ENCODE peak calls at places on chromosomes 12 and 14, in seven cellular contexts. N is mucosa of gallbladder, U is left cardiac atrium, E is skeletal muscle cell, L is NCI-H2081, Z is activated gamma-delta T cell treated with Interleukin-2 at 50 U/mL for 16 hours, O is HFFc6. P is an unnamed sample.

GRCh38 chr12:128867466-128867865 is 14.2 kb downstream of the GLT1D1 start:
- DNase-seq in E (no peak), Z (no peak), N (no peak), L (no peak), O (no peak), U (no peak), P (no peak)

GRCh38 chr14:57089901-57090300 is 178.8 kb downstream of the EXOC5 start:
- DNase-seq in O (no peak), L (peak; percentile 93), N (no peak), Z (no peak), E (no peak), U (no peak), P (no peak)

GRCh38 chr14:52790011-52790755 is 1.2 kb downstream of the GNPNAT1 start:
- DNase-seq in Z (no peak), O (no peak), L (no peak), N (no peak), U (no peak), E (no peak), P (peak; percentile 61)

GRCh38 chr12:92898755-92899154 is 30.3 kb downstream of the EEA1 start:
- DNase-seq in L (no peak), E (peak; percentile 6), N (no peak), Z (no peak), O (peak; percentile 10), U (no peak), P (no peak)

GRCh38 chr14:64942531-64943111 is at the start of gene GPX2:
- DNase-seq in L (peak; percentile 97), U (no peak), N (peak; percentile 87), E (no peak), Z (no peak), O (no peak), P (peak; percentile 95)

GRCh38 chr14:24576766-24577165 is 716 bp upstream of the CTSG start:
- DNase-seq in E (no peak), Z (no peak), L (no peak), O (no peak), U (no peak), N (no peak), P (no peak)

GRCh38 chr12:113106361-113106760 is 29.2 kb downstream of the RASAL1 start:
- DNase-seq in U (no peak), Z (no peak), N (no peak), O (no peak), L (no peak), E (no peak), P (no peak)

GRCh38 chr12:29043069-29043468 is 106.0 kb upstream of the FAR2 start:
- DNase-seq in O (no peak), U (no peak), Z (no peak), L (no peak), E (peak; percentile 72), N (no peak), P (no peak)

GRCh38 chr14:86824167-86824566 is 1168.8 kb downstream of the GALC start:
- DNase-seq in N (no peak), E (no peak), U (no peak), L (no peak), Z (no peak), O (no peak), P (no peak)

P was measured in small intestine.